ENCODE peak calls at places on chromosomes 2 and 18, in four cellular contexts. A, O, N and K are unnamed samples.
A peak's percentile ranks its signal among the peaks of the same experiment; 100 is the strongest.

GRCh38 chr2:123157016-123157415 is 868.1 kb upstream of the CNTNAP5 start:
- DNase-seq in A (no peak), O (no peak), N (no peak), K (no peak)

GRCh38 chr2:217103752-217104540 is 244.1 kb upstream of the TNP1 start:
- DNase-seq in A (no peak), O (no peak), N (no peak), K (no peak)

GRCh38 chr2:39851691-39852110 is 72.6 kb upstream of the THUMPD2 start:
- DNase-seq in A (no peak), O (no peak), N (no peak), K (no peak)

GRCh38 chr18:68172842-68173549 is 541.9 kb downstream of the TMX3 start:
- DNase-seq in A (no peak), O (no peak), N (no peak), K (no peak)

GRCh38 chr18:49911414-49911813 is 98.1 kb upstream of the ACAA2 start:
- DNase-seq in A (no peak), O (no peak), N (no peak), K (no peak)

GRCh38 chr2:218406949-218407703 is 7.5 kb downstream of the CTDSP1 start:
- DNase-seq in A (no peak), O (peak; percentile 27), N (peak; percentile 46), K (no peak)

GRCh38 chr2:178110681-178111080 is 1.6 kb upstream of the RBM45 start:
- DNase-seq in A (no peak), O (no peak), N (no peak), K (no peak)

GRCh38 chr2:43169987-43170732 is 56.2 kb downstream of the ZFP36L2 start:
- DNase-seq in A (no peak), O (no peak), N (peak; percentile 83), K (peak; percentile 57)

GRCh38 chr2:19235308-19235707 is 123.1 kb downstream of the OSR1 start:
- DNase-seq in A (no peak), O (no peak), N (no peak), K (no peak)

GRCh38 chr2:18047114-18047695 is 168.7 kb downstream of the KCNS3 start:
- DNase-seq in A (no peak), O (no peak), N (no peak), K (no peak)

GRCh38 chr2:7539760-7540159 is 622.5 kb downstream of the RNF144A start:
- DNase-seq in A (no peak), O (no peak), N (no peak), K (no peak)

GRCh38 chr2:69817739-69818494 is 11.5 kb upstream of the GMCL1 start:
- DNase-seq in A (no peak), O (no peak), N (peak; percentile 79), K (no peak)

GRCh38 chr18:30957086-30957485 is 85.5 kb downstream of the DSC3 start:
- DNase-seq in A (no peak), O (no peak), N (no peak), K (no peak)

GRCh38 chr2:104702026-104702425 is 151.9 kb upstream of the POU3F3 start:
- DNase-seq in A (no peak), O (no peak), N (no peak), K (no peak)

GRCh38 chr2:155748126-155748525 is 584.4 kb downstream of the NR4A2 start:
- DNase-seq in A (no peak), O (no peak), N (no peak), K (no peak)

GRCh38 chr2:50225021-50225928 is 806.7 kb downstream of the NRXN1 start:
- DNase-seq in A (no peak), O (no peak), N (no peak), K (no peak)

GRCh38 chr18:79755496-79756142 is 42.1 kb upstream of the KCNG2 start:
- DNase-seq in A (no peak), O (no peak), N (no peak), K (no peak)

GRCh38 chr2:203551653-203552250 is 16.7 kb upstream of the RAPH1 start:
- DNase-seq in A (no peak), O (no peak), N (no peak), K (no peak)

GRCh38 chr2:42195559-42195958 is 26.4 kb downstream of the EML4 start:
- DNase-seq in A (no peak), O (no peak), N (no peak), K (no peak)

GRCh38 chr2:223027442-223027841 is 24.5 kb upstream of the KCNE4 start:
- DNase-seq in A (no peak), O (no peak), N (no peak), K (no peak)

GRCh38 chr2:206255003-206255402 is 19.5 kb upstream of the ZDBF2 start:
- DNase-seq in A (no peak), O (no peak), N (no peak), K (no peak)

GRCh38 chr2:64637931-64638330 is 15.8 kb downstream of the SERTAD2 start:
- DNase-seq in A (no peak), O (no peak), N (peak; percentile 47), K (no peak)

GRCh38 chr2:105812180-105813044 is 67.7 kb downstream of the NCK2 start:
- DNase-seq in A (no peak), O (no peak), N (peak; percentile 41), K (no peak)

GRCh38 chr2:212537311-212538155 is 1.1 kb downstream of the ERBB4 start:
- DNase-seq in A (no peak), O (no peak), N (no peak), K (no peak)

GRCh38 chr18:58470292-58470691 is 158.6 kb downstream of the ALPK2 start:
- DNase-seq in A (no peak), O (no peak), N (no peak), K (no peak)

GRCh38 chr2:150520887-150521664 is 33.6 kb upstream of the RND3 start:
- DNase-seq in A (no peak), O (no peak), N (no peak), K (no peak)

GRCh38 chr2:191051825-191052778 is 38.1 kb upstream of the STAT1 start:
- DNase-seq in A (peak; percentile 69), O (peak; percentile 12), N (peak; percentile 14), K (no peak)

GRCh38 chr18:62999392-62999791 is 284.1 kb downstream of the PHLPP1 start:
- DNase-seq in A (no peak), O (no peak), N (no peak), K (no peak)

GRCh38 chr2:236360486-236360885 is 96.3 kb upstream of the ASB18 start:
- DNase-seq in A (no peak), O (no peak), N (no peak), K (no peak)

GRCh38 chr18:23194150-23194968 is 59.1 kb downstream of the CABLES1 start:
- DNase-seq in A (no peak), O (no peak), N (no peak), K (no peak)

GRCh38 chr2:36371070-36371962 is 15.7 kb downstream of the CRIM1 start:
- DNase-seq in A (no peak), O (no peak), N (no peak), K (no peak)

GRCh38 chr18:11002796-11003195 is 146.6 kb downstream of the PIEZO2 start:
- DNase-seq in A (no peak), O (no peak), N (no peak), K (no peak)

GRCh38 chr2:147632193-147632592 is 212.6 kb upstream of the ACVR2A start:
- DNase-seq in A (peak; percentile 25), O (no peak), N (no peak), K (no peak)

GRCh38 chr2:225566798-225567197 is 167.3 kb downstream of the NYAP2 start:
- DNase-seq in A (peak; percentile 41), O (no peak), N (no peak), K (no peak)

GRCh38 chr18:2526320-2526719 is 45.0 kb downstream of the METTL4 start:
- DNase-seq in A (no peak), O (no peak), N (no peak), K (no peak)

GRCh38 chr2:64604929-64605550 is 48.7 kb downstream of the SERTAD2 start:
- DNase-seq in A (no peak), O (no peak), N (no peak), K (no peak)

GRCh38 chr2:112730791-112731190 is 10.0 kb downstream of the NT5DC4 start:
- DNase-seq in A (no peak), O (no peak), N (no peak), K (no peak)
- TF ChIP-seq SPI1 in A (no peak), O (no peak), N (no peak), K (no peak)

GRCh38 chr2:152874955-152875354 is 156.5 kb downstream of the ARL6IP6 start:
- DNase-seq in A (no peak), O (no peak), N (no peak), K (no peak)
- TF ChIP-seq SPI1 in A (no peak), O (no peak), N (no peak), K (no peak)

GRCh38 chr2:120991401-120991800 is 255.7 kb downstream of the GLI2 start:
- DNase-seq in A (no peak), O (no peak), N (no peak), K (no peak)

GRCh38 chr2:120990451-120990871 is 254.8 kb downstream of the GLI2 start:
- DNase-seq in A (no peak), O (no peak), N (no peak), K (no peak)

GRCh38 chr2:120993661-120994060 is 258.0 kb downstream of the GLI2 start:
- DNase-seq in A (no peak), O (no peak), N (no peak), K (no peak)

GRCh38 chr2:120994301-120994700 is 258.6 kb downstream of the GLI2 start:
- DNase-seq in A (no peak), O (no peak), N (no peak), K (no peak)

DNA sequence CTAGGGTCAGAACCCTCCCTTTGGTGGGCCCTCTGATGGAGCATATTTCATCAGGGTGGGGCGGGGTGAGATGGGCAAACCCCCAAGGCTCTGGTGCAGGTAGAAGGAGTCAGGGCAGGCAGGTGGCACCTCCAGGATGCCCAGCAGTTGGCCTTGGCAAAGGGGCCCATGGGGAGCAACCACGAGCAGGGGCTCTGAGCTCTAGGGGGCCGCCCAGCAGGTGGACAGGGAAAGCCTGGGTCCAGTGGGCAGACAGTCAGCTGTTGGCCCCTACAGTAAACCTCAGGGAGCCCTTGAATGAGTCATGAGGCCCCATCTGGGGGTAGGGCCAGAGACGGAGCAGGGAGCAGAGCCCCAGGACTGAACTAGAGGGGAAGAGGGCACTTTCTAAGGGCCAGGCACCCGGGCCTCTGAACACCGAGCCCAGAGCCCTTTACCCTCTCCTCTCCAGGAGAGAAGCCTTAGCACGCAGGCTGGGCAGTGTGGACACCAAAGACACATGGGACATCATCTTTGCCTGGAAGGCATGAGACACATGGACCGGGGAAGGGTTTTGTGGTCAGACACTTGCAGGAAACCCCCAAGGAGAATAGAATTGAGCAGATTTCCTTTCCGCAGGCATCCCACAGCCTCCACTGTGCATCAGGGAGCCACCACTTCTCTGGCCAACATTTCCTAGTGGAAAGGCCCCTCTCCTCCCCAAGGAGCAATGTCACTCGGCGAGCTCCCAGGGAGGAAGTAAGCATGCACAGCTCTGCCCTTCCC is 257.3 kb downstream of the GLI2 start:
- DNase-seq in A (no peak), O (no peak), N (no peak), K (no peak)
- TF ChIP-seq SPI1 in A (no peak), O (no peak), N (no peak), K (no peak)

GRCh38 chr2:157032019-157032418 is 225.5 kb upstream of the GALNT5 start:
- DNase-seq in A (no peak), O (no peak), N (no peak), K (no peak)
- TF ChIP-seq SPI1 in A (no peak), O (no peak), N (no peak), K (no peak)

DNA sequence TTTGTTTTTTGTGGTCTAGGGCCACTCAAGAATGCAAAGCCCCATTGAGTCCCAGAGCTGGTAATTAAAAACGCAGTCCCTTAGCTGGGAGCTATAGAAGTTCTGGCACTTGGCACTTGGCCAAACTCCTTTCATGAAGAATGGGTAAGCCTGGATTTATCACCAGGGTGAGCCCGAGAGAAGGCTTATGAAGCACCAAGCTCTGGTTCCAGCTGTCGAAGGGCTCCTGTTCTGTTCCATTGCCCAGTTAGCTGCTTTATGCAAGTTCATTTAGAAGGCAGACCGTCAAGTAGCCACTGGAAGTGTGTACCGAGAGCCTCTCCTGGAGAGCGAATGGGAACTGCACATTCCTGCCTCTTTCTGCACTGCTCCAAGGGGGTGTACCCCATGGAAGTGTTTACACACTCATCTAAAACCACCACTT is 14.2 kb downstream of the ECEL1 start:
- DNase-seq in A (no peak), O (no peak), N (no peak), K (no peak)
- TF ChIP-seq SPI1 in A (no peak), O (no peak), N (no peak), K (no peak)